ENCODE peak calls at places on chromosomes 5 and 9, in six cellular contexts. W is Caki2, L is neural progenitor cell, C is NCI-H146, Z is NCI-H2081, T is ecto neural progenitor cell. I is an unnamed sample.

GRCh38 chr5:59596586-59597348 is 296.8 kb downstream of the PDE4D start:
- DNase-seq in W (no peak), L (no peak), C (no peak), Z (no peak), T (no peak), I (no peak)

GRCh38 chr5:172065431-172066065 is 59.1 kb upstream of the FBXW11 start:
- DNase-seq in W (no peak), L (no peak), C (no peak), Z (no peak), T (peak; percentile 38), I (peak; percentile 58)

GRCh38 chr5:432928-433791 is 9.8 kb upstream of the EXOC3 start:
- DNase-seq in W (no peak), L (no peak), C (no peak), Z (no peak), T (no peak), I (no peak)

GRCh38 chr5:97422678-97423077 is 239.6 kb upstream of the RIOK2 start:
- DNase-seq in W (no peak), L (no peak), C (no peak), Z (no peak), T (no peak), I (no peak)

GRCh38 chr9:1208185-1208584 is 158.0 kb downstream of the DMRT2 start:
- DNase-seq in W (no peak), L (no peak), C (no peak), Z (no peak), T (no peak), I (no peak)

GRCh38 chr9:22446589-22446949 is at the start of gene DMRTA1:
- DNase-seq in W (peak; percentile 81), L (peak; percentile 88), C (peak; percentile 83), Z (peak; percentile 86), T (peak; percentile 90), I (peak; percentile 19)

GRCh38 chr5:126481243-126481642 is 58.0 kb downstream of the GRAMD2B start:
- DNase-seq in W (peak; percentile 29), L (no peak), C (no peak), Z (no peak), T (no peak), I (no peak)

GRCh38 chr9:73896061-73896460 is 601.1 kb upstream of the RORB start:
- DNase-seq in W (no peak), L (no peak), C (no peak), Z (no peak), T (no peak), I (no peak)

GRCh38 chr9:79382468-79382867 is 189.3 kb upstream of the TLE4 start:
- DNase-seq in W (peak; percentile 27), L (no peak), C (no peak), Z (no peak), T (no peak), I (no peak)

I was measured in cerebellar cortex.